ENCODE peak calls at places on chromosome 4, in eight cellular contexts. B is activated T-helper 1 cell treated with anti-CD3 and anti-CD28 coated beads, Interleukin-2, amount 50 U/mL, for 16 hours; Q is Caco-2; T is mucosa of descending colon; H is M059J; C is left cardiac atrium; K is H4; L is A549. W is an unnamed sample.

GRCh38 chr4:184306949-184307348 is 89.3 kb upstream of the ENPP6 start:
- DNase-seq in B (no peak), Q (no peak), T (no peak), H (peak), C (no peak), K (no peak), L (no peak), W (no peak)

GRCh38 chr4:2788532-2789103 is 4.3 kb upstream of the SH3BP2 start:
- DNase-seq in B (no peak), Q (peak), T (peak), H (peak), C (peak), K (peak), L (no peak), W (no peak)

GRCh38 chr4:6916587-6917444 is 7.2 kb downstream of the TBC1D14 start:
- DNase-seq in B (peak), Q (no peak), T (peak), H (peak), C (no peak), K (no peak), L (no peak), W (peak)

GRCh38 chr4:7279902-7280301 is 87.6 kb downstream of the SORCS2 start:
- DNase-seq in B (no peak), Q (no peak), T (no peak), H (no peak), C (no peak), K (no peak), L (no peak), W (no peak)

GRCh38 chr4:66575024-66575696 is 904.9 kb upstream of the EPHA5 start:
- DNase-seq in B (no peak), Q (peak), T (peak), H (peak), C (peak), K (peak), L (peak), W (peak)

GRCh38 chr4:46387956-46388355 is 2.0 kb downstream of the GABRA2 start:
- DNase-seq in B (no peak), Q (no peak), T (no peak), H (no peak), C (no peak), K (no peak), L (no peak), W (no peak)

GRCh38 chr4:32841217-32841616 is 2121.0 kb downstream of the PCDH7 start:
- DNase-seq in B (no peak), Q (no peak), T (no peak), H (no peak), C (no peak), K (no peak), L (no peak), W (peak)

GRCh38 chr4:26267087-26267486 is 53.7 kb upstream of the RBPJ start:
- DNase-seq in B (no peak), Q (no peak), T (no peak), H (no peak), C (peak), K (no peak), L (no peak), W (no peak)

GRCh38 chr4:98406819-98407218 is 145.6 kb downstream of the RAP1GDS1 start:
- DNase-seq in B (no peak), Q (no peak), T (no peak), H (no peak), C (no peak), K (no peak), L (no peak), W (no peak)

GRCh38 chr4:147546341-147546740 is 65.4 kb downstream of the EDNRA start:
- DNase-seq in B (no peak), Q (no peak), T (no peak), H (peak), C (no peak), K (peak), L (peak), W (no peak)

GRCh38 chr4:87982446-87982845 is 6.9 kb downstream of the SPP1 start:
- DNase-seq in B (no peak), Q (no peak), T (no peak), H (no peak), C (no peak), K (no peak), L (no peak), W (no peak)

GRCh38 chr4:97646997-97647396 is 496.3 kb downstream of the STPG2 start:
- DNase-seq in B (no peak), Q (no peak), T (no peak), H (peak), C (peak), K (no peak), L (no peak), W (peak)

GRCh38 chr4:182749768-182750167 is 167.4 kb downstream of the DCTD start:
- DNase-seq in B (no peak), Q (no peak), T (no peak), H (no peak), C (no peak), K (no peak), L (no peak), W (peak)

GRCh38 chr4:179116011-179116410 is 1673.8 kb upstream of the AGA start:
- DNase-seq in B (no peak), Q (no peak), T (no peak), H (no peak), C (no peak), K (no peak), L (no peak), W (no peak)

GRCh38 chr4:186743261-186743660 is 19.6 kb upstream of the FAT1 start:
- DNase-seq in B (no peak), Q (no peak), T (no peak), H (no peak), C (no peak), K (no peak), L (no peak), W (no peak)

GRCh38 chr4:73185903-73186302 is 72.7 kb downstream of the ANKRD17 start:
- DNase-seq in B (no peak), Q (no peak), T (no peak), H (no peak), C (no peak), K (no peak), L (no peak), W (no peak)

GRCh38 chr4:60724623-60725022 is 475.5 kb upstream of the ADGRL3 start:
- DNase-seq in B (no peak), Q (peak), T (no peak), H (peak), C (no peak), K (peak), L (no peak), W (no peak)

GRCh38 chr4:8346838-8347605 is 77.5 kb downstream of the HTRA3 start:
- DNase-seq in B (no peak), Q (peak), T (no peak), H (no peak), C (no peak), K (no peak), L (no peak), W (peak)

GRCh38 chr4:88791274-88791673 is 93.6 kb upstream of the NAP1L5 start:
- DNase-seq in B (no peak), Q (no peak), T (no peak), H (peak), C (no peak), K (no peak), L (no peak), W (no peak)

GRCh38 chr4:125388653-125389052 is 73.9 kb downstream of the FAT4 start:
- DNase-seq in B (no peak), Q (no peak), T (no peak), H (peak), C (no peak), K (peak), L (no peak), W (no peak)

GRCh38 chr4:168522371-168522770 is 25.5 kb downstream of the PALLD start:
- DNase-seq in B (no peak), Q (no peak), T (no peak), H (peak), C (no peak), K (no peak), L (no peak), W (peak)

GRCh38 chr4:158535130-158535614 is 13.5 kb downstream of the RXFP1 start:
- DNase-seq in B (no peak), Q (no peak), T (no peak), H (peak), C (no peak), K (peak), L (no peak), W (no peak)

GRCh38 chr4:102693266-102693850 is 67.4 kb downstream of the MANBA start:
- DNase-seq in B (no peak), Q (no peak), T (no peak), H (peak), C (no peak), K (no peak), L (no peak), W (no peak)

GRCh38 chr4:84956014-84956413 is 10.5 kb downstream of the WDFY3 start:
- DNase-seq in B (no peak), Q (no peak), T (no peak), H (no peak), C (no peak), K (no peak), L (no peak), W (peak)

W was measured in NCI-H69.